ENCODE peak calls at places on chromosomes 16 and 17, in six cellular contexts. R, K, O, F, I and V are unnamed samples.

GRCh38 chr17:75364078-75364477 is 41.4 kb downstream of the GRB2 start:
- DNase-seq in I (no peak), F (no peak), O (no peak), K (no peak), R (no peak), V (no peak)

GRCh38 chr16:23362460-23363317 is 60.6 kb downstream of the SCNN1B start:
- DNase-seq in I (no peak), R (no peak), K (peak), F (no peak), O (peak), V (no peak)

GRCh38 chr16:1812732-1813163 is 13.9 kb downstream of the HAGH start:
- DNase-seq in K (no peak), F (no peak), I (peak), O (peak), R (peak), V (peak)

GRCh38 chr16:529012-529575 is 1.6 kb downstream of the CAPN15 start:
- DNase-seq in K (no peak), O (no peak), I (no peak), R (no peak), F (no peak), V (no peak)

GRCh38 chr16:17275076-17275732 is 195.6 kb downstream of the XYLT1 start:
- DNase-seq in F (no peak), K (no peak), R (no peak), I (no peak), O (peak), V (no peak)

GRCh38 chr17:79837888-79838540 is 1.2 kb downstream of the CBX4 start:
- DNase-seq in K (peak), F (no peak), O (peak), I (no peak), R (peak), V (no peak)

GRCh38 chr16:57446530-57447141 is 549 bp downstream of the CIAPIN1 start:
- DNase-seq in K (peak), F (peak), R (no peak), O (peak), I (no peak), V (no peak)

GRCh38 chr16:27470567-27471431 is 68.8 kb downstream of the IL21R start:
- DNase-seq in O (no peak), K (no peak), F (peak), I (no peak), R (no peak), V (no peak)

GRCh38 chr17:9973689-9974459 is 68.8 kb upstream of the RCVRN start:
- DNase-seq in I (no peak), R (no peak), O (no peak), F (no peak), K (no peak), V (no peak)

GRCh38 chr17:75361996-75362395 is 43.5 kb downstream of the GRB2 start:
- DNase-seq in O (no peak), R (no peak), I (no peak), K (no peak), F (no peak), V (no peak)